ENCODE peak calls at places on chromosomes 12 and 14, in five cellular contexts. V is esophagus squamous epithelium, L is HCT116, A is ovary, S is heart left ventricle. F is an unnamed sample.

GRCh38 chr14:89616425-89617141 is 199.6 kb upstream of the FOXN3 start:
- DNase-seq in L (no peak), V (no peak), S (no peak), A (no peak), F (peak; percentile 44)

GRCh38 chr14:39988939-39989338 is 556.7 kb upstream of the FBXO33 start:
- DNase-seq in S (no peak), L (peak; percentile 43), A (no peak), V (no peak), F (peak; percentile 1)

GRCh38 chr12:71270057-71270456 is 112.3 kb upstream of the TSPAN8 start:
- DNase-seq in L (no peak), S (no peak), A (no peak), V (no peak), F (peak; percentile 75)

GRCh38 chr12:7642876-7643309 is 22.8 kb downstream of the APOBEC1 start:
- DNase-seq in A (no peak), L (peak; percentile 22), S (no peak), V (no peak), F (peak; percentile 74)

GRCh38 chr12:21989819-21990412 is 48.7 kb upstream of the ABCC9 start:
- DNase-seq in A (no peak), L (peak; percentile 13), S (no peak), V (no peak), F (peak; percentile 46)

GRCh38 chr12:20601668-20602280 is 93.4 kb upstream of the SLCO1C1 start:
- DNase-seq in L (peak; percentile 46), V (no peak), A (no peak), S (no peak), F (peak; percentile 40)

GRCh38 chr14:95134304-95134933 is 22.9 kb downstream of the DICER1 start:
- DNase-seq in V (no peak), L (no peak), A (no peak), S (no peak), F (no peak)

GRCh38 chr12:47942327-47943230 is 20.8 kb upstream of the TMEM106C start:
- DNase-seq in A (no peak), L (no peak), V (no peak), S (no peak), F (peak; percentile 27)

GRCh38 chr14:49485290-49485689 is 100.9 kb downstream of the RPS29 start:
- DNase-seq in V (no peak), S (no peak), L (no peak), A (no peak), F (no peak)

GRCh38 chr14:77498120-77498979 is at the start of gene ISM2:
- DNase-seq in S (no peak), L (no peak), A (no peak), V (no peak), F (peak; percentile 53)

GRCh38 chr14:22630066-22630465 is 14.1 kb downstream of the OR6J1 start:
- DNase-seq in L (no peak), S (no peak), A (no peak), V (no peak), F (no peak)

GRCh38 chr14:22980672-22981089 is 1.7 kb downstream of the AJUBA start:
- DNase-seq in V (no peak), L (no peak), A (peak; percentile 55), S (peak; percentile 52), F (no peak)

GRCh38 chr12:42237052-42237852 is 796 bp downstream of the YAF2 start:
- DNase-seq in S (peak; percentile 75), L (peak; percentile 41), A (peak; percentile 61), V (peak; percentile 17), F (peak; percentile 88)

GRCh38 chr12:42240131-42240750 is 2.2 kb upstream of the YAF2 start:
- DNase-seq in V (no peak), A (no peak), L (no peak), S (no peak), F (no peak)

GRCh38 chr12:42237853-42238239 is 202 bp downstream of the YAF2 start:
- DNase-seq in L (no peak), V (no peak), A (no peak), S (no peak), F (no peak)

GRCh38 chr12:42236017-42236416 is 2.0 kb downstream of the YAF2 start:
- DNase-seq in A (no peak), L (no peak), V (no peak), S (no peak), F (no peak)

GRCh38 chr12:42238240-42239140 is at the start of gene YAF2:
- DNase-seq in S (peak; percentile 92), A (peak; percentile 85), L (peak; percentile 70), V (peak; percentile 22), F (peak; percentile 91)
- TF ChIP-seq POLR2A in S (peak; percentile 22), A (peak; percentile 19), L (no peak), V (no peak), F (peak; percentile 89)

GRCh38 chr14:54566410-54567223 is at the start of gene SAMD4A:
- DNase-seq in L (no peak), V (peak; percentile 39), S (peak; percentile 85), A (peak; percentile 67), F (peak; percentile 67)
- TF ChIP-seq POLR2A in L (peak; percentile 14), V (no peak), S (peak; percentile 44), A (peak; percentile 64), F (no peak)

DNA sequence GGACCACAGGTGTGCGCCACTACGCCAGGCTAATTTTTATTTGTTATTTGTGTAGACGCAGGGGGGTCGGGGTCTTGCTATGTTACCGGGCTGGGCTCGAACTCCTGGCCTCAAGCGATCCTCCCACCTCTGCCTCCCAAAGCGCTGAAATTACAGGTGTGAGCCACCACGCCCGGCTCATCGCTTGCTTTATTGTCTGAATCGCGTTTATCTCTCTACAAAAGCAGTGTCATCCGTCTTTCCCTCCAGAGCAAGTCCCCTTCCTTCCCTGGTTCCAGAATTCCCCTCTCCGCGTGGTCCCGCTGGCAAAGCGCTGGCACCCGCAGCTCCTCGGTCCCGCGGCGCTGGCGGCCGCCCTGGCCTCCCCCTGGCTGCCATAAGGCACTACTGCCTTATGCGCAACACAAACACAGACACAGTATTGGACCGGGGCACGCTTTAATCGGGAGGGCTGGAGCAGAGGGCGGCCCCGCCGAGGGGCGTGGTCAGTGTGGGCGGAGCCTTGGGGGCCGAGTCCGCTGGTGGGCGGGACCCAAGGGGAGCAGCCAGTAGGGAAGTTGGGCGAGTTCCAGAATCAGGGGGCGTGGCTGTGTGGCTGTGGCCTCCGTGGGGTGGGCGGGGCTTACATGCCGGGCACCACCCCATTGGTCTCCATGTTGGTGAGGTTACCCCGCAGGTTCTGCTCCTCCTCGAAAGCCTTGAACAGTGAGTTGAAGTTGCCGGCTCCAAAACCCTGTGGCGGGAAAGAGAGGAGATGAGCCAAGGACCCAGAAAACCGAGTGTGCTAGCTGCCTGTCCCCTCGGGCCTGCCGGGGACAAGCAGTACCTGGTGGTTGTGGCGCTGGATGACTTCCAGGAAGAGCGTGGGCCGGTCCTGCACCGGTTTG is 19.3 kb downstream of the HPD start:
- DNase-seq in S (peak; percentile 99), L (peak; percentile 95), A (peak; percentile 100), V (peak; percentile 98), F (peak; percentile 100)
- TF ChIP-seq POLR2A in S (peak; percentile 78), L (peak; percentile 81), A (peak; percentile 29), V (no peak), F (peak; percentile 93)

DNA sequence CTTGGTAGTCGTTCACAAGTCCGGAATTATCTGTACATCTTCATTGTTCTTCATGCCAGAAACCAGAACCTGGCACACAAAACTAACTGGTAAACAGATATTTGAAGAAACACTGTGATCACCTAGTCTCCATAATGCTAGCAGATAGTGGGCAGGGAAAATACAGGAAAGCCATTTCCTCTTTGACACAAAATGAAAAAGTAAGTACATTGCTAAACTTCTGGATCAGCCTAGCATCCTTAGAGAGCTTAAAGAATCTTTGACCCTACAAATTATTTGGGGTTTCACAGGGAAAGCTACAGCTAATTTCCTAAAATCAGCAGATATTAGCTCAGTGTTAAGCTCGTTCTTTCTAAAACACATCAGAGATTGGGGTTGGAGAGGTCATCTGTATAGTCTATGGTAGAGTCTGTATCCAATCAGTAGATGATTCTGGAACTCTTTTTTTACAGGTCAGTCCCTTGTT is 4.8 kb downstream of the DDIT3 start:
- DNase-seq in V (no peak), A (no peak), S (no peak), L (no peak), F (no peak)
- TF ChIP-seq POLR2A in V (no peak), A (no peak), S (no peak), L (no peak), F (no peak)

GRCh38 chr12:57522887-57523705 is 472 bp downstream of the MBD6 start:
- DNase-seq in V (no peak), A (peak; percentile 72), L (no peak), S (peak; percentile 78), F (peak; percentile 70)
- TF ChIP-seq POLR2A in V (no peak), A (peak; percentile 33), L (no peak), S (peak; percentile 26), F (peak; percentile 25)